ENCODE peak calls at places on chromosomes 3 and 15, in ten cellular contexts. P is nephron progenitor cell, C is PC-9, I is GM12865, F is astrocyte, H is neural crest cell, Z is psoas muscle, V is cardiac fibroblast, D is right atrium auricular region, T is WTC11. Q is an unnamed sample.

GRCh38 chr15:96474274-96474673 is 143.8 kb downstream of the NR2F2 start:
- DNase-seq in P (no peak), C (no peak), I (no peak), F (no peak), H (no peak), Z (no peak), V (no peak), D (no peak), T (no peak), Q (no peak)

GRCh38 chr15:56411122-56411749 is 46.0 kb downstream of the TEX9 start:
- DNase-seq in P (no peak), C (no peak), I (peak; percentile 6), F (no peak), H (no peak), Z (no peak), V (no peak), D (no peak), T (no peak), Q (no peak)

GRCh38 chr15:26355671-26356070 is 417.2 kb downstream of the GABRB3 start:
- DNase-seq in P (no peak), C (no peak), I (no peak), F (no peak), H (no peak), Z (no peak), V (no peak), D (no peak), T (peak; percentile 17), Q (no peak)

GRCh38 chr3:177195941-177196472 is 1.3 kb downstream of the TBL1XR1 start:
- DNase-seq in P (no peak), C (no peak), I (peak; percentile 63), F (no peak), H (no peak), Z (no peak), V (no peak), D (peak; percentile 53), T (no peak), Q (no peak)

GRCh38 chr3:151770941-151771340 is 37.2 kb downstream of the AADACL2 start:
- DNase-seq in P (no peak), C (no peak), I (no peak), F (peak; percentile 24), H (no peak), Z (peak; percentile 65), V (peak; percentile 92), D (peak; percentile 78), T (no peak), Q (no peak)

GRCh38 chr3:119580148-119580760 is 962 bp downstream of the ADPRH start:
- DNase-seq in P (peak; percentile 16), C (no peak), I (peak; percentile 88), F (no peak), H (no peak), Z (peak; percentile 40), V (peak; percentile 39), D (peak; percentile 60), T (no peak), Q (no peak)

GRCh38 chr3:48503406-48504050 is 446 bp downstream of the SHISA5 start:
- DNase-seq in P (peak; percentile 37), C (no peak), I (no peak), F (peak; percentile 55), H (peak; percentile 9), Z (peak; percentile 68), V (peak; percentile 59), D (peak; percentile 86), T (peak; percentile 57), Q (peak; percentile 32)

GRCh38 chr15:59294961-59295741 is 77.5 kb downstream of the MYO1E start:
- DNase-seq in P (no peak), C (peak; percentile 93), I (no peak), F (peak; percentile 98), H (no peak), Z (peak; percentile 20), V (peak; percentile 77), D (no peak), T (no peak), Q (peak; percentile 95)

DNA sequence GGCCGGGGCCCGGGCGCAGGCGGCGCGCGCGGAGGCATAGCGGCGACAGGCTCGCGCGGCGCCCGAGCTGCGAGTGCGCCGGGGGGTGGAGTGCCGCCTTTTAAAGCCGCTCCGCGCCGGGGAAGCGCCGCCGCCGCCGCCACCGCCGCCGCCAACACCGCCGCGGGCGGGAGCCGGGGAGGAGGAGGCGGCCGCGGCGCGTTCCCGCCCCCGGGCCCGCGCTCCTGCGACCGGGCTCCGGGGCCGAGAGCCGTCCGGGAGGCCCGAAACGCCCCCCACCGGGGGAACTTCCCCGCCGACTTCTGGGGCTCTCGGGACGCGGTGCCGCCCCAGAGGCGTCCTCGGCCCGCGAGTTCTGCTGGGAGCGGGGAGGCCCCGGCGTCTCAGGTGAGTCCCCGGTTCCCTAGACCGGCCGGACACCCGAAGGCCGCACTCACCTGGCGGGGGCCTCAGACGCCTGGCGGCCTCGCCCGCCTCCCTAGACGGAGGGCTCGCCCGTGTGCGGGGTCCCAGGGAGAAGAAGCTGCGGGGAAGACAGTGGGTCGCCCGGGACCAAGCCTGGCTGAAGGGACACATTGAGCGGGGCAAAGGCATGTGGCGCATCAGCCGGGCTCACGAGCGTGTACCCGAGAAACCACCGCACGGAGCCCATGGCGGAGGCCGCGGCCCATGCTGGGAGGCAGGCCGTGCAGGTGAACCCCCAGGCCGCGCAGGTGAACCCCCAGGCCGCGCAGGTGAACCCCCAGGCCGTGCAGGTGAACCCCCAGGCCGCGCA is at the start of gene PCSK6:
- DNase-seq in P (peak; percentile 74), C (no peak), I (no peak), F (no peak), H (peak; percentile 33), Z (peak; percentile 50), V (peak; percentile 13), D (peak; percentile 56), T (peak; percentile 57), Q (no peak)
- TF ChIP-seq CTCF in P (no peak), C (no peak), I (no peak), F (no peak), H (no peak), Z (no peak), V (no peak), D (no peak), T (no peak), Q (no peak)

GRCh38 chr3:1079641-1080040 is 13.2 kb upstream of the CNTN6 start:
- DNase-seq in P (no peak), C (no peak), I (no peak), F (no peak), H (no peak), Z (no peak), V (no peak), D (no peak), T (no peak), Q (no peak)

GRCh38 chr3:1087066-1087555 is 5.7 kb upstream of the CNTN6 start:
- DNase-seq in P (no peak), C (no peak), I (no peak), F (peak; percentile 95), H (no peak), Z (peak; percentile 18), V (peak; percentile 79), D (no peak), T (no peak), Q (peak; percentile 9)

GRCh38 chr3:1082024-1082633 is 10.7 kb upstream of the CNTN6 start:
- DNase-seq in P (peak; percentile 56), C (no peak), I (peak; percentile 50), F (peak; percentile 37), H (peak; percentile 41), Z (no peak), V (peak; percentile 40), D (no peak), T (no peak), Q (no peak)
- TF ChIP-seq CTCF in P (peak; percentile 71), C (peak; percentile 49), I (peak; percentile 63), F (peak; percentile 74), H (peak; percentile 86), Z (peak; percentile 28), V (peak; percentile 68), D (peak; percentile 70), T (no peak), Q (peak; percentile 66)

GRCh38 chr15:36880226-36880912 is 220.0 kb downstream of the MEIS2 start:
- DNase-seq in P (peak; percentile 61), C (no peak), I (no peak), F (no peak), H (no peak), Z (no peak), V (no peak), D (no peak), T (peak; percentile 78), Q (no peak)

GRCh38 chr15:36883705-36884355 is 216.5 kb downstream of the MEIS2 start:
- DNase-seq in P (peak; percentile 93), C (no peak), I (peak; percentile 92), F (peak; percentile 79), H (peak; percentile 93), Z (peak; percentile 87), V (peak; percentile 95), D (peak; percentile 89), T (peak; percentile 92), Q (peak; percentile 74)

GRCh38 chr15:36884404-36885335 is 215.7 kb downstream of the MEIS2 start:
- DNase-seq in P (no peak), C (no peak), I (no peak), F (no peak), H (no peak), Z (no peak), V (no peak), D (no peak), T (no peak), Q (no peak)

GRCh38 chr15:36880913-36881290 is 219.4 kb downstream of the MEIS2 start:
- DNase-seq in P (no peak), C (no peak), I (no peak), F (no peak), H (no peak), Z (no peak), V (no peak), D (no peak), T (no peak), Q (no peak)

DNA sequence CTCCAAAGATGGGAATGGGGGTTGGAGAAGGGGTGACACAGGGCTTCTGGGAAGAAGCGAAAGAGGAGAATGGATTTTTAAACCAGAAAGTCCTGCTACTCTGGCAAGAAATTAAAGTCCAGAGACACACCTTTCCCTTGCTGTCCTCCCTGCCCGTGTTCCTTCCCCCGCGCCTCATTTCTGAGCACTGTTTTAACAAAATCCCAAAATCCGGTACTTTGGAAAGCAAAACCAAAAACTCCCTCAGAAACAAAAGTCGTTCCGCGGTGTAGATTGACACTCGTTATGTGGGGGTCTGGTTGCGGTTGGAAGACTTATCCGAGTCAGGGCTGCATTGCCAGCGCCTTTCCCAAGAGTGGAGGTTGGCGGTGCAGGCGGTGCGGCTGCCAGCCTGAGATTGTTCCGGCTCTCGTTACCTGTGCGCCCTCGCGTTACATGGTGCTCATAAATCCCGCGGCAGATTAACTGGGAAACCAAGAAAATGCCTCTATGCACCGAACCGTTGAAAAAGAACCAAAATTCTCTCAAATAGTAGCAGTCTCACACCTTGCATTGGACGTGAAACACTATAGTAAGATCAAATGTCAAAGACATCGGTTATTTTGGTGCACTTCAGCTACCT is 217.8 kb downstream of the MEIS2 start:
- DNase-seq in P (peak; percentile 50), C (no peak), I (no peak), F (no peak), H (no peak), Z (no peak), V (no peak), D (no peak), T (no peak), Q (no peak)
- TF ChIP-seq CTCF in P (no peak), C (no peak), I (no peak), F (no peak), H (no peak), Z (no peak), V (no peak), D (no peak), T (no peak), Q (no peak)

GRCh38 chr3:58993547-58993946 is 56.3 kb downstream of the CFAP20DC start:
- DNase-seq in P (no peak), C (no peak), I (no peak), F (no peak), H (no peak), Z (no peak), V (no peak), D (no peak), T (no peak), Q (no peak)

GRCh38 chr3:58998476-58999117 is 51.2 kb downstream of the CFAP20DC start:
- DNase-seq in P (no peak), C (peak; percentile 86), I (peak; percentile 14), F (peak; percentile 95), H (no peak), Z (no peak), V (peak; percentile 82), D (no peak), T (no peak), Q (peak; percentile 97)

GRCh38 chr3:58996730-58997129 is 53.1 kb downstream of the CFAP20DC start:
- DNase-seq in P (no peak), C (no peak), I (no peak), F (no peak), H (no peak), Z (no peak), V (no peak), D (no peak), T (no peak), Q (no peak)

GRCh38 chr3:58991623-58992022 is 58.2 kb downstream of the CFAP20DC start:
- DNase-seq in P (no peak), C (no peak), I (no peak), F (no peak), H (no peak), Z (no peak), V (no peak), D (no peak), T (peak; percentile 31), Q (no peak)

GRCh38 chr3:58994746-58995330 is 55.0 kb downstream of the CFAP20DC start:
- DNase-seq in P (peak; percentile 27), C (no peak), I (peak; percentile 71), F (peak; percentile 52), H (peak; percentile 39), Z (no peak), V (peak; percentile 82), D (no peak), T (peak; percentile 30), Q (peak; percentile 61)
- TF ChIP-seq CTCF in P (peak; percentile 71), C (peak; percentile 78), I (peak; percentile 71), F (peak; percentile 92), H (peak; percentile 83), Z (peak; percentile 30), V (peak; percentile 90), D (peak; percentile 66), T (peak; percentile 40), Q (peak; percentile 86)